ENCODE peak calls at places on chromosomes 6 and 20, in eight cellular contexts. J is A549, H is tibial nerve, U is transverse colon, D is adrenal gland, Q is IMR-90, Z is HCT116, K is vagina. E is an unnamed sample.

GRCh38 chr20:32534661-32535240 is 50.4 kb downstream of the NOL4L start:
- DNase-seq in J (no peak), H (no peak), U (no peak), D (no peak), Q (no peak), Z (no peak), K (no peak), E (no peak)

GRCh38 chr6:43717822-43718221 is 30.2 kb upstream of the MRPS18A start:
- DNase-seq in J (no peak), H (peak), U (no peak), D (no peak), Q (no peak), Z (no peak), K (no peak), E (no peak)

GRCh38 chr6:140711019-140711613 is 1336.7 kb upstream of the CITED2 start:
- DNase-seq in J (no peak), H (no peak), U (no peak), D (no peak), Q (no peak), Z (no peak), K (no peak), E (no peak)

GRCh38 chr20:9508696-9509178 is 5.7 kb upstream of the LAMP5 start:
- DNase-seq in J (no peak), H (no peak), U (no peak), D (no peak), Q (no peak), Z (no peak), K (no peak), E (no peak)

GRCh38 chr6:129248976-129249375 is 366.0 kb downstream of the LAMA2 start:
- DNase-seq in J (no peak), H (no peak), U (no peak), D (no peak), Q (no peak), Z (no peak), K (no peak), E (no peak)

GRCh38 chr6:42520786-42521607 is 42.8 kb upstream of the UBR2 start:
- DNase-seq in J (peak), H (no peak), U (no peak), D (no peak), Q (peak), Z (peak), K (no peak), E (no peak)

GRCh38 chr20:38222231-38222922 is 38.2 kb downstream of the KIAA1755 start:
- DNase-seq in J (peak), H (peak), U (peak), D (peak), Q (peak), Z (peak), K (no peak), E (peak)

GRCh38 chr6:146433881-146434741 is 109.5 kb upstream of the RAB32 start:
- DNase-seq in J (no peak), H (no peak), U (no peak), D (no peak), Q (no peak), Z (no peak), K (no peak), E (no peak)

GRCh38 chr6:142155895-142156757 is 9.1 kb downstream of the VTA1 start:
- DNase-seq in J (peak), H (no peak), U (no peak), D (no peak), Q (peak), Z (peak), K (no peak), E (no peak)

GRCh38 chr6:39029156-39030011 is 19.2 kb upstream of the GLP1R start:
- DNase-seq in J (peak), H (no peak), U (peak), D (peak), Q (no peak), Z (peak), K (no peak), E (no peak)

GRCh38 chr20:58112017-58112781 is 116.3 kb downstream of the ANKRD60 start:
- DNase-seq in J (peak), H (no peak), U (no peak), D (no peak), Q (peak), Z (no peak), K (peak), E (no peak)

GRCh38 chr20:58113706-58114105 is 114.7 kb downstream of the ANKRD60 start:
- DNase-seq in J (no peak), H (no peak), U (no peak), D (no peak), Q (no peak), Z (no peak), K (no peak), E (no peak)

GRCh38 chr20:58111340-58112016 is 117.0 kb downstream of the ANKRD60 start:
- DNase-seq in J (no peak), H (no peak), U (no peak), D (no peak), Q (no peak), Z (no peak), K (no peak), E (no peak)

GRCh38 chr20:58117944-58118343 is 110.5 kb downstream of the ANKRD60 start:
- DNase-seq in J (no peak), H (no peak), U (no peak), D (no peak), Q (no peak), Z (no peak), K (no peak), E (no peak)

DNA sequence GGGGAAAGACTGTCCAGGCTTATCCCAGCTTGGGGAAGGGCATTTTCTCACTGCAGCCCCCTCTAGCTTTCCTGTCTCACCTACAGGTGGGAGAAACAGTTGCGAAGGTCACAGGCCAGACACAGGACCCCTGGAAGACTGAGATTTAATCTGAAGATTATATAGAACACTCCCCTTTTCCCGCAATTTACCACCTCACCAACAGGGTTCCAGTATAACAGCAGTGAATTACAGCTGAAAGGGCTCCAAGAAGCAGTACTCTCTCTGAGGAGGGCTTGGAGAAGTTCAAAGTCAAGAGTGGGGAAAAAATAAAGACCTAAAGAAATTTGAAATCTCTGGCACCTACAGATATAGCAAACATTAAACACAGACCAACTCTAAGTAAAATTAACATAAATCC is 111.9 kb downstream of the ANKRD60 start:
- DNase-seq in J (no peak), H (no peak), U (no peak), D (no peak), Q (no peak), Z (no peak), K (peak), E (no peak)
- TF ChIP-seq CTCF in J (no peak), H (no peak), U (no peak), D (no peak), Q (no peak), Z (no peak), K (no peak), E (no peak)

DNA sequence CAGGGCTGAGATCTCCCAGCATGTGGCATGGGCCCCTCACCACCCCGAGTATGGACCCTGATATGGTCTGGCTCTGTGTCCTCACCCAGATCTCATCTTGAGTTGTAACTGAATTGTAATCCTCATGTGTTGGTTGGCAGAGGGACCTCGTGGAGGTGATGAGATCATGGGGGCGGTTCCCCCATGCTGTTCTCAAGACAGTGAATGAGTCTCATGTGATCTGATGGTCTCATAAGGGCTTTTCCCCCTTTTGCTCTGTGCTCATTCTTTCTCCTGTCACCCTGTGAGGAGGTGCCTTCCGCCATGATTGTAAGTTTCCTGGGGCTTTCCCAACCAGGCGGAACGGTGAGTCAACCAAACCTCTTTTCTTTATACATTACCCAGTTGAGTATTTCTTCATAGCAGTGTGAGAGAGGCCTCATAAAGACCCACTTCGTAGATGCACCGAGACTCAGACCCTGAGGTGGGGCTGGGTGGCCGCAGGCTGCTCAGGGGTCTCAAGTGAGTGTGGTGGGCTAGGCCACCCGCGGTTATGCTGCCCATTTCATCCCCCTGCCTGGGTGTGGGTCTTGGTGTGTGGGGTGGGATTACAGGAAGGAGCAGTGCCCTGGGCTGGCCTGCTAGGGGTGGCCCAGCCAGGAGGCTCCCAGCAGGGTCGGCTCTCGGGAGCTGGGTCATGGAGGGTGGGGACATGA is 26.2 kb upstream of the GATA5 start:
- DNase-seq in J (peak), H (no peak), U (no peak), D (no peak), Q (peak), Z (no peak), K (no peak), E (no peak)
- TF ChIP-seq POLR2A in J (no peak), H (no peak), U (no peak), D (no peak), Q (no peak), Z (no peak), K (no peak), E (no peak)

GRCh38 chr20:40268321-40269075 is 420.5 kb downstream of the MAFB start:
- DNase-seq in J (no peak), H (no peak), U (no peak), D (no peak), Q (no peak), Z (no peak), K (no peak), E (no peak)
- H3K4me3 ChIP-seq in J (no peak), H (no peak), U (no peak), D (no peak), Q (no peak), Z (no peak), K (no peak), E (no peak)

GRCh38 chr6:79984261-79984660 is 20.2 kb upstream of the TTK start:
- DNase-seq in J (peak), H (no peak), U (peak), D (no peak), Q (no peak), Z (peak), K (no peak), E (no peak)
- TF ChIP-seq CTCF in J (no peak), H (no peak), U (no peak), D (no peak), Q (no peak), Z (peak), K (no peak), E (no peak)